ENCODE peak calls at places on chromosome 1, in seven cellular contexts. M is K562, E is GM12878, A is mesendoderm, Z is hepatocyte, N is SK-N-SH, K is GM23248. O is an unnamed sample. For H3K36me3, the result is how much of the 10 kb centered on the place peaks cover.

GRCh38 chr1:95168638-95169411 is 51.7 kb downstream of the TLCD4 start:
- DNase-seq in A (peak), K (no peak), Z (peak), N (no peak), M (peak), E (no peak), O (no peak)

GRCh38 chr1:150320667-150320978 is 710 bp upstream of the PRPF3 start:
- DNase-seq in A (no peak), E (no peak), K (no peak), M (no peak), N (no peak), Z (no peak), O (no peak)

GRCh38 chr1:22290157-22290556 is 147.3 kb upstream of the WNT4 start:
- DNase-seq in Z (no peak), N (no peak), E (no peak), K (no peak), M (no peak), A (no peak), O (no peak)

GRCh38 chr1:214548988-214549387 is 2.4 kb downstream of the PTPN14 start:
- DNase-seq in K (peak), M (no peak), Z (no peak), N (no peak), A (no peak), E (no peak), O (no peak)

GRCh38 chr1:117967900-117968299 is 38.4 kb downstream of the WDR3 start:
- DNase-seq in A (no peak), K (peak), M (no peak), Z (peak), N (peak), E (no peak), O (no peak)

GRCh38 chr1:56576880-56577858 is 2.2 kb downstream of the PLPP3 start:
- DNase-seq in E (no peak), N (peak), M (peak), Z (peak), K (peak), A (peak), O (peak)

GRCh38 chr1:243712242-243712641 is 137.8 kb downstream of the AKT3 start:
- DNase-seq in E (no peak), M (no peak), Z (no peak), N (no peak), K (no peak), A (no peak), O (no peak)

GRCh38 chr1:214427871-214428277 is 123.5 kb downstream of the PTPN14 start:
- DNase-seq in K (peak), Z (no peak), A (peak), M (no peak), N (no peak), E (peak), O (peak)

GRCh38 chr1:9061949-9062555 is 7.4 kb downstream of the SLC2A5 start:
- DNase-seq in K (peak), N (no peak), A (no peak), Z (no peak), E (no peak), M (no peak), O (no peak)

GRCh38 chr1:27119270-27119618 is 35.7 kb downstream of the SLC9A1 start:
- DNase-seq in A (no peak), K (peak), M (no peak), N (no peak), E (no peak), Z (no peak), O (no peak)

GRCh38 chr1:201896951-201897391 is 8.3 kb downstream of the SHISA4 start:
- DNase-seq in N (no peak), K (peak), A (no peak), Z (no peak), E (no peak), M (no peak), O (no peak)

GRCh38 chr1:233261206-233261605 is 34.3 kb downstream of the PCNX2 start:
- DNase-seq in M (no peak), Z (peak), A (no peak), K (no peak), E (peak), N (no peak), O (no peak)

GRCh38 chr1:162993866-162994265 is 75.3 kb upstream of the RGS4 start:
- DNase-seq in M (no peak), N (no peak), E (no peak), K (peak), A (no peak), Z (no peak), O (no peak)

GRCh38 chr1:25568834-25569598 is 25.6 kb downstream of the LDLRAP1 start:
- DNase-seq in N (no peak), E (no peak), K (peak), A (peak), Z (peak), M (peak), O (no peak)

GRCh38 chr1:162373541-162374375 is 2.9 kb downstream of the SPATA46 start:
- DNase-seq in E (no peak), Z (no peak), A (no peak), M (peak), N (no peak), K (peak), O (no peak)

GRCh38 chr1:85571181-85571540 is 9.4 kb upstream of the CCN1 start:
- DNase-seq in M (no peak), N (no peak), A (no peak), Z (no peak), K (no peak), E (no peak), O (no peak)
- H3K4me2 ChIP-seq in M (no peak), N (peak), A (no peak), Z (no peak), K (peak), E (no peak), O (no peak)

GRCh38 chr1:30929944-30930525 is 21.5 kb upstream of the SDC3 start:
- DNase-seq in E (no peak), M (no peak), Z (no peak), K (peak), A (no peak), N (no peak), O (no peak)

GRCh38 chr1:30936541-30937171 is 28.1 kb upstream of the SDC3 start:
- DNase-seq in K (peak), Z (no peak), N (no peak), A (no peak), M (no peak), E (no peak), O (no peak)

GRCh38 chr1:30930631-30931173 is 22.1 kb upstream of the SDC3 start:
- DNase-seq in E (no peak), A (no peak), N (no peak), Z (no peak), M (no peak), K (peak), O (no peak)

GRCh38 chr1:30933874-30934252 is 25.3 kb upstream of the SDC3 start:
- DNase-seq in Z (no peak), A (peak), E (no peak), M (no peak), N (no peak), K (peak), O (no peak)

DNA sequence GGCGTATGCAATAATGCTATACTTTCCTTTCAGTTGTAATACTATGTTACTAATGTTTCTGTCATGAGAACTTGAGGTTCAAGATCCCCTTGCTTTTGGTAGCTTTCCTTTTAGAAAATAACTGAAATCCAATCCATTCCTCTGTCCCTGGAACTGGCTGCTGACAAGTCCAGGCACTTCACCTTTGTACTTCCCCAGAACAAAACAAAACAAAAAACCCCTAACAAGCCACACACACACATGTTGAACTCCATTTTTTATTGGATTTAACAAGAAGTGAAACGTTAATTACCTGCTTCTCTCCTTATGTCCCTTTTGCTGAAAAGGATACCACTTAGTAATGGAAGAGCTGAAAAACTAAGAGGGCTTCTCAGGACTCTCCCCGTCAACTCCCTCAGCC is 26.1 kb upstream of the SDC3 start:
- DNase-seq in Z (no peak), A (no peak), N (no peak), E (no peak), M (no peak), K (no peak), O (no peak)
- H3K36me3 ChIP-seq in Z (under half), A (under half), N (under half), E (under half), M (half or more), K (under half), O (under half)

DNA sequence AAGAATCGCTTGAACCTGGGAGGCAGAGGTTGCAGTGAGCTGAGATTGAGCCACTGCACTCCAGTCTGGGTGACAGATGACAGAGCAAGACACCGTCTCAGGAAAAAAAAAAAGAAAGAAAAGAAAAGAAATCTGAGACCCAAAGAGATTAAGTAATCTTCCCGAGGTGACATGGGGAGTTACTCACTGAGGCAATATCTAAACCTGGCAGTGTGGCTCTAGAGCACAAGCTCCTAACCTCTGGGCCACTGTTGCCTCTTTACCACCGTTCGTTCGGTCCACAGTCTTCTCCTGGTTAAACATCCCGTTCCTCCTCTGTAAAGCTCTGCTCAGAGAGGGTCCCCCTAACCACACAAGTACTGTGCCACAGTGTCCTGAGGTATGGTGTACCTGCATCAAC is 1.5 kb downstream of the HMGCL start:
- DNase-seq in A (no peak), Z (no peak), N (no peak), K (no peak), E (no peak), M (no peak), O (no peak)
- H3K4me3 ChIP-seq in A (no peak), Z (no peak), N (no peak), K (peak), E (peak), M (peak), O (peak)

GRCh38 chr1:45013551-45014209 is 1.6 kb downstream of the UROD start:
- DNase-seq in E (no peak), K (no peak), N (no peak), M (peak), Z (no peak), A (no peak), O (no peak)
- H3K4me2 ChIP-seq in E (peak), K (peak), N (peak), M (peak), Z (peak), A (no peak), O (peak)

GRCh38 chr1:29200905-29201594 is 19.4 kb upstream of the SRSF4 start:
- DNase-seq in E (no peak), M (no peak), N (no peak), A (no peak), K (peak), Z (peak), O (no peak)

GRCh38 chr1:29195875-29196274 is 14.2 kb upstream of the SRSF4 start:
- DNase-seq in Z (no peak), N (no peak), K (no peak), A (no peak), E (no peak), M (no peak), O (no peak)

GRCh38 chr1:29197590-29197924 is 15.9 kb upstream of the SRSF4 start:
- DNase-seq in M (peak), K (peak), N (peak), A (peak), E (no peak), Z (peak), O (peak)

GRCh38 chr1:29196863-29197589 is 15.3 kb upstream of the SRSF4 start:
- DNase-seq in M (no peak), K (peak), A (peak), Z (no peak), N (no peak), E (no peak), O (no peak)

DNA sequence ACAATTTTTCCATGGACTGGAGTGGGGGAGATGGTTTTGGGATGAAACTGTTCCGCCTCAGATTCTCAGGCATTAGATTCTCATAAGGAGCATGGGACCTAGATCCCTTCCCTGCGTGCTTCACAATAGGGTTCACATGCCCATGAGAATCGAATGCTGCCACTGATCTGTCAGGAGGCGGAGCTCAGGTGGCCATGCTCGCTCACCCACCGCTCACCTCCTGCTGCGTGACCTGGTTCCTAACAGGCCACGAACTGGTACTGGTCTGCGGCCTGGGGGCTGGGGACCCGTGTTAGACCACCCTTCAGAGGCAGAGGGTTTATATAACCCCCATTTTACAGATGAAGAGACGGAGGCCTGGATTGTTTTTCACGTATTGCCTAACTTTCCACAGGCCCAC is 16.3 kb upstream of the SRSF4 start:
- DNase-seq in N (no peak), K (no peak), E (no peak), Z (no peak), A (no peak), M (no peak), O (no peak)
- H3K36me3 ChIP-seq in N (under half), K (under half), E (under half), Z (under half), A (under half), M (half or more), O (under half)

DNA sequence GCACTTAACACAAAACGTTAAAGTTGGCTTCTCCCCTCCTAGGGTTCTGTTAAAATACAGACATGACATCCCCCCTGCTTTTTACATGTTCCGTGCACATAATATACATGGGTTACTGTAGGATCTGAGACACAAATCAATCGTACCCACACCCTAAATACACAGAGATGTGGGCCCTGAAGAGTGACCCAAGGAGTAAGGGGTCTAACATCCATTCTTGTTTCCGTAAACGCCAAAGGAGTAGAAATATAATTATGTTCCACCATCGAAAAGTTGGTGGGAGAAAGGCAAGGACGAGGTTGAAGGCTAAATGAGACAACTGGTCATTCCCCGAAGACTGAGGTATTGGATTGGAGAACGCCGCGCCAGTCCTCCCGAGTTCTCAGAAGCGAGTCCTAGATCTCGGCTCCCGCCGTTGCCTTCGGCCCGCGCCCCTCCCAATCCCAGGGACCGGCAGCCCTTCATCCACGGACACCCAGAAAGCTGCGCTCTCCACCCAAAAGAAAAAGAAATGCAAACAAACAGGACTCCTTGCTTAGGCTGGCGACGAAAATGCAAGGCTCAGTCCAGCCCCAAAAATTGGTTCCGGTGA is 1.2 kb downstream of the TBX15 start:
- DNase-seq in E (no peak), Z (no peak), M (peak), K (peak), A (peak), N (no peak), O (no peak)
- H3K4me3 ChIP-seq in E (no peak), Z (peak), M (peak), K (peak), A (peak), N (no peak), O (no peak)

GRCh38 chr1:86756062-86756406 is 51.7 kb downstream of the SH3GLB1 start:
- DNase-seq in M (no peak), N (no peak), E (no peak), K (no peak), A (no peak), Z (no peak), O (no peak)
- H3K4me2 ChIP-seq in M (no peak), N (no peak), E (no peak), K (no peak), A (no peak), Z (no peak), O (peak)

GRCh38 chr1:113128116-113128515 is 55.1 kb downstream of the LRIG2 start:
- DNase-seq in A (no peak), N (no peak), M (no peak), E (no peak), K (no peak), Z (no peak), O (no peak)

GRCh38 chr1:113124366-113124765 is 51.4 kb downstream of the LRIG2 start:
- DNase-seq in M (no peak), N (no peak), K (no peak), Z (no peak), E (no peak), A (no peak), O (no peak)

GRCh38 chr1:113125469-113125868 is 52.5 kb downstream of the LRIG2 start:
- DNase-seq in E (no peak), M (no peak), A (no peak), N (no peak), Z (no peak), K (no peak), O (no peak)

GRCh38 chr1:113126207-113126606 is 53.2 kb downstream of the LRIG2 start:
- DNase-seq in A (no peak), K (no peak), N (no peak), M (no peak), Z (no peak), E (no peak), O (no peak)

GRCh38 chr1:113123737-113124136 is 50.7 kb downstream of the LRIG2 start:
- DNase-seq in M (no peak), A (no peak), N (no peak), K (peak), Z (no peak), E (no peak), O (no peak)
- H3K36me3 ChIP-seq in M (half or more), A (under half), N (half or more), K (half or more), Z (under half), E (under half), O (under half)

O was measured in Karpas-422.